ENCODE peak calls at places on chromosomes 4 and X, in four cellular contexts. S is mucosa of descending colon, N is GM12865, M is AG04449. K is an unnamed sample.

GRCh38 chr4:113325876-113326615 is 276.6 kb downstream of the ANK2 start:
- DNase-seq in S (no peak), N (no peak), M (no peak), K (no peak)

GRCh38 chrX:15674514-15674898 is 9.9 kb upstream of the CLTRN start:
- DNase-seq in S (peak), N (peak), M (no peak), K (peak)

GRCh38 chrX:153600032-153600373 is 1.1 kb upstream of the CCNQ start:
- DNase-seq in S (no peak), N (peak), M (no peak), K (no peak)

GRCh38 chr4:1047106-1047975 is 35.9 kb downstream of the FGFRL1 start:
- DNase-seq in S (peak), N (no peak), M (no peak), K (peak)

GRCh38 chr4:158065176-158065575 is 107.6 kb downstream of the GASK1B start:
- DNase-seq in S (no peak), N (no peak), M (no peak), K (no peak)

GRCh38 chr4:20019310-20020015 is 232.2 kb upstream of the SLIT2 start:
- DNase-seq in S (no peak), N (no peak), M (no peak), K (no peak)

GRCh38 chr4:155809835-155810234 is 51.0 kb downstream of the GUCY1B1 start:
- DNase-seq in S (no peak), N (peak), M (no peak), K (no peak)

GRCh38 chr4:7159923-7160322 is 32.4 kb upstream of the SORCS2 start:
- DNase-seq in S (no peak), N (no peak), M (no peak), K (no peak)

GRCh38 chrX:21711126-21711847 is 46.6 kb downstream of the SMPX start:
- DNase-seq in S (no peak), N (no peak), M (no peak), K (no peak)

GRCh38 chr4:156496797-156497196 is 474.8 kb downstream of the PDGFC start:
- DNase-seq in S (no peak), N (no peak), M (no peak), K (no peak)

GRCh38 chrX:46327229-46328081 is 217.8 kb downstream of the ZNF674 start:
- DNase-seq in S (peak), N (no peak), M (no peak), K (peak)

GRCh38 chrX:30957753-30958152 is 68.7 kb upstream of the TAB3 start:
- DNase-seq in S (no peak), N (no peak), M (no peak), K (no peak)

GRCh38 chr4:71009796-71010588 is 16.5 kb downstream of the DCK start:
- DNase-seq in S (no peak), N (peak), M (no peak), K (no peak)

GRCh38 chr4:17111959-17112659 is 213.7 kb upstream of the LDB2 start:
- DNase-seq in S (no peak), N (peak), M (no peak), K (no peak)

GRCh38 chrX:101080326-101080725 is 1.6 kb downstream of the TMEM35A start:
- DNase-seq in S (no peak), N (no peak), M (no peak), K (no peak)

GRCh38 chr4:24511371-24512063 is 72.8 kb downstream of the DHX15 start:
- DNase-seq in S (no peak), N (no peak), M (no peak), K (no peak)

GRCh38 chr4:2847297-2847871 is 3.7 kb downstream of the ADD1 start:
- DNase-seq in S (no peak), N (peak), M (no peak), K (no peak)

GRCh38 chrX:17413228-17413627 is 38.2 kb downstream of the NHS start:
- DNase-seq in S (no peak), N (no peak), M (no peak), K (no peak)

GRCh38 chr4:77095101-77095826 is 19.5 kb upstream of the CCNI start:
- DNase-seq in S (peak), N (peak), M (no peak), K (peak)

GRCh38 chrX:108312938-108313337 is 125.3 kb downstream of the COL4A6 start:
- DNase-seq in S (no peak), N (no peak), M (no peak), K (no peak)

GRCh38 chr4:110418641-110419040 is 57.3 kb upstream of the ENPEP start:
- DNase-seq in S (no peak), N (no peak), M (no peak), K (no peak)

GRCh38 chr4:57575465-57575864 is 465.3 kb upstream of the IGFBP7 start:
- DNase-seq in S (no peak), N (no peak), M (no peak), K (no peak)

GRCh38 chr4:14862881-14863280 is 139.4 kb upstream of the CPEB2 start:
- DNase-seq in S (peak), N (no peak), M (no peak), K (no peak)

GRCh38 chrX:148135738-148136137 is 154.6 kb downstream of the FMR1NB start:
- DNase-seq in S (no peak), N (no peak), M (no peak), K (no peak)

GRCh38 chr4:40763228-40763716 is 13.5 kb downstream of the NSUN7 start:
- DNase-seq in S (no peak), N (peak), M (no peak), K (no peak)

GRCh38 chrX:30308263-30309138 is 689 bp downstream of the NR0B1 start:
- DNase-seq in S (no peak), N (peak), M (no peak), K (no peak)

GRCh38 chr4:27666943-27667342 is 806.3 kb downstream of the STIM2 start:
- DNase-seq in S (no peak), N (no peak), M (no peak), K (no peak)

GRCh38 chr4:106851686-106852085 is 184.4 kb downstream of the DKK2 start:
- DNase-seq in S (no peak), N (no peak), M (no peak), K (no peak)

GRCh38 chr4:22129454-22130075 is 181.0 kb upstream of the KCNIP4 start:
- DNase-seq in S (no peak), N (peak), M (no peak), K (no peak)

GRCh38 chrX:145821291-145821897 is 3.8 kb downstream of the SLITRK2 start:
- DNase-seq in S (no peak), N (no peak), M (no peak), K (no peak)

GRCh38 chrX:68710870-68711576 is 63.6 kb downstream of the STARD8 start:
- DNase-seq in S (no peak), N (peak), M (no peak), K (no peak)

GRCh38 chrX:49915352-49916222 is 6.8 kb upstream of the CLCN5 start:
- DNase-seq in S (no peak), N (peak), M (no peak), K (no peak)

GRCh38 chr4:15065516-15065915 is 63.2 kb downstream of the CPEB2 start:
- DNase-seq in S (no peak), N (no peak), M (no peak), K (no peak)

GRCh38 chrX:110944793-110945466 is 149.3 kb upstream of the CHRDL1 start:
- DNase-seq in S (no peak), N (no peak), M (no peak), K (no peak)

GRCh38 chrX:1388651-1389050 is 3.3 kb downstream of the SLC25A6 start:
- DNase-seq in S (no peak), N (no peak), M (no peak), K (no peak)
- H3K4me3 ChIP-seq in S (no peak), N (no peak), M (no peak), K (no peak)

GRCh38 chrX:102650903-102651241 is 411 bp upstream of the GPRASP1 start:
- DNase-seq in S (no peak), N (no peak), M (no peak), K (no peak)
- H3K4me3 ChIP-seq in S (no peak), N (no peak), M (peak), K (peak)

GRCh38 chr4:72887152-72887551 is 182.4 kb downstream of the COX18 start:
- DNase-seq in S (no peak), N (no peak), M (no peak), K (no peak)
- H3K4me3 ChIP-seq in S (no peak), N (no peak), M (no peak), K (no peak)

DNA sequence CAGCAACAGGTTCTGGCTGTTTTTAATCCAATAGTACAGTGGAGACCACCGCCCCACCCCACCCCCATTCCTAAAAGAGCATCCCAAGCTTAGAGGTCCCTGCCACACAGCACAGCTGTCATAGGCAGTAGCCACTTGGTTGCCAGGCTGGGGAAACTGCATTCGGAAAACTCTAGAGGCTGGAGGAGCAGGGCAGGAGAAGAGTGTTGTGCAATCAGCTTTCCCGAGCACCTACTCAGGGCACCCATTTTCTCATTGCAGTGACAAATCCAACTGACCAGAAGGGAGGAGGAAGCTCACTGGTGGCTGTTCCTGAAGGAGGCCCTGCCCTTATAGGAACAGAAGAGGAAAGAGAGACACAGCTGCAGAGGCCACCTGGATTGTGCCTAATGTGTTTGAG is 1.1 kb downstream of the CXCL1 start:
- DNase-seq in S (no peak), N (no peak), M (no peak), K (no peak)
- H3K4me3 ChIP-seq in S (no peak), N (no peak), M (no peak), K (no peak)

GRCh38 chrX:150544222-150544787 is 24.1 kb upstream of the MTM1 start:
- DNase-seq in S (no peak), N (peak), M (no peak), K (no peak)

GRCh38 chrX:150542846-150543229 is 25.6 kb upstream of the MTM1 start:
- DNase-seq in S (no peak), N (no peak), M (no peak), K (no peak)

GRCh38 chrX:150540965-150541364 is 27.5 kb upstream of the MTM1 start:
- DNase-seq in S (no peak), N (no peak), M (no peak), K (no peak)

GRCh38 chrX:150544835-150545790 is 23.3 kb upstream of the MTM1 start:
- DNase-seq in S (no peak), N (no peak), M (no peak), K (no peak)

DNA sequence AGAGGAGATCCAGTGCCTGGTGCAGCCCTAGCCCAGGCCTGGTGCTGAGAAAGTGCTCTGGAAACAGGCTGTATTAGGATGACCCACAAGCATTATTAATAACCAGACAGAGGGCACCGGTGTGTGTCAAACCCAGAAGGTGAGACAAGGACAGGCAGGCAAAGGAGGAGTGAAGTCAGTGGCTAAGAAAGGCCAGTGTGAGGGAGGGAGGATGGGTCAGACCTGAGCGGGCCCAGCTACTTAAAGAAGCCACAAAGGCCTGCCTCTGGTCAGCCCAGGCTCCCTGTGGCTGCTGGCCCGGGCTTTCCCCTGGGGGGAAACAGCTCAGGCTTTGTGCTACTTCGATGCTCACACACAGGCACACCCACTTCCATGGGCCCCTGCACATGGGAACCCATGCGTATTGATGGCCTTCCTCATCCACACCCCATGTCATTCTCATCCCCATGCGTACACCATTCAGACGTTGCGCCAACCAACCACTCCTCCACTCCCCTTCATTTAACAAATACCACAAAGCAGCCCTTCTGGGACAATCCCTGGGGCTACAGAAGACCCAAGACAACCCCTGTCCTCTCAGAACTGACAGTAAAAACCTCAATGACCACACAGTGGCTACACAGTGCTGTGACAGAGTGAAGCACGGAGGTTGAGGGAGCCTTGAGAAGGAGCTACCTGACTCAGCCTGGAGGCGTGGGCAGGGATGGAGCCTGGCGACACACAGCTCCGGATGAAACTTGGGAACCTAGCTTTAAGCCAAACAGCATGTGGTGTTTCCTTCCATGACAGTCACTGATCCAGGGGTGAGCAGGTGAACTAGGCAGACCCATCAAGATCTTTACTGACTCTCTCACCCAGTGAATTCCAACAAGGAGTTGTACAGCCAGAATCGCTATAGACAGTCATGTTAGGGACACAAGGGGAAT is 24.9 kb upstream of the MTM1 start:
- DNase-seq in S (no peak), N (peak), M (no peak), K (peak)
- H3K4me3 ChIP-seq in S (no peak), N (no peak), M (no peak), K (no peak)

DNA sequence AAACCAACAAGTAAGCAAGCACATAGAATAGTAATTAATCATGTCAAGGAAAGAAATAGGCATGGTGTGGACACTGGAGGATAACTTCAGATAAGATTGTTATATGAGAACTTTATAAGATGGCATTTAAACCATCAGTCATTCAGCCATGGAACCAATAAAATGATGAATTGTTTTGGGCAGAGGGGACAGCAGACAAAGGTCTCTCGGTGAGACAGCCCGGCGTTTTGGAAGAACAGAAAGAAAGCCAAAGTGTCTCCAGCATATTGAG is 809 bp upstream of the PPM1K start:
- DNase-seq in S (no peak), N (no peak), M (no peak), K (no peak)
- H3K4me3 ChIP-seq in S (no peak), N (peak), M (peak), K (peak)

GRCh38 chr4:188107931-188108843 is 1.2 kb downstream of the TRIML2 start:
- DNase-seq in S (no peak), N (no peak), M (no peak), K (no peak)
- H3K4me3 ChIP-seq in S (no peak), N (no peak), M (no peak), K (no peak)

GRCh38 chrX:48761674-48762471 is at the start of gene GLOD5:
- DNase-seq in S (peak), N (peak), M (no peak), K (no peak)
- H3K4me3 ChIP-seq in S (no peak), N (no peak), M (no peak), K (no peak)

GRCh38 chr4:102808009-102808408 is 19.3 kb downstream of the UBE2D3 start:
- DNase-seq in S (no peak), N (no peak), M (no peak), K (no peak)

GRCh38 chr4:102809190-102809589 is 18.2 kb downstream of the UBE2D3 start:
- DNase-seq in S (no peak), N (no peak), M (no peak), K (no peak)

GRCh38 chr4:102807345-102807744 is 20.0 kb downstream of the UBE2D3 start:
- DNase-seq in S (no peak), N (no peak), M (no peak), K (no peak)

GRCh38 chr4:102809691-102810090 is 17.7 kb downstream of the UBE2D3 start:
- DNase-seq in S (no peak), N (no peak), M (no peak), K (no peak)
- H3K4me3 ChIP-seq in S (no peak), N (no peak), M (no peak), K (no peak)

K was measured in ascending aorta.